ENCODE peak calls at places on chromosome 22, in ten cellular contexts. R, T, F, X, G, S, J, W, P and Z are unnamed samples.

GRCh38 chr22:19823191-19823590 is 31.5 kb downstream of the GNB1L start:
- DNase-seq in J (no peak), F (no peak), P (no peak), R (no peak), T (no peak), X (no peak), S (no peak), G (no peak), W (no peak), Z (no peak)

GRCh38 chr22:11066458-11067285 is 4461.3 kb upstream of the OR11H1 start:
- DNase-seq in P (no peak), T (no peak), G (no peak), S (no peak), R (no peak), J (no peak), X (no peak), F (no peak), W (peak), Z (no peak)

GRCh38 chr22:11253000-11253511 is 4274.9 kb upstream of the OR11H1 start:
- DNase-seq in R (no peak), P (no peak), S (no peak), X (no peak), T (no peak), J (no peak), G (no peak), W (peak), F (no peak), Z (no peak)

GRCh38 chr22:48235744-48236143 is 1473.3 kb downstream of the TBC1D22A start:
- DNase-seq in X (no peak), R (no peak), J (no peak), S (no peak), T (no peak), W (peak), P (no peak), G (no peak), F (no peak), Z (no peak)

GRCh38 chr22:41449321-41449720 is 2.7 kb upstream of the TOB2 start:
- DNase-seq in W (no peak), S (no peak), X (no peak), J (no peak), R (no peak), G (no peak), P (no peak), F (no peak), T (no peak), Z (no peak)

GRCh38 chr22:31229402-31230140 is 17.5 kb downstream of the LIMK2 start:
- DNase-seq in R (no peak), F (peak), S (no peak), X (no peak), P (no peak), J (no peak), G (no peak), W (no peak), T (no peak), Z (no peak)

GRCh38 chr22:28474248-28474647 is 205.4 kb downstream of the TTC28 start:
- DNase-seq in T (no peak), X (no peak), W (no peak), G (no peak), F (no peak), P (no peak), S (no peak), J (no peak), R (no peak), Z (no peak)

GRCh38 chr22:25849514-25849913 is 107.5 kb downstream of the MYO18B start:
- DNase-seq in G (no peak), T (no peak), S (no peak), J (no peak), R (no peak), X (no peak), P (no peak), F (no peak), W (no peak), Z (no peak)

GRCh38 chr22:44801476-44801875 is 49.1 kb downstream of the ARHGAP8 start:
- DNase-seq in J (no peak), X (no peak), W (no peak), R (no peak), P (no peak), T (no peak), F (no peak), G (no peak), S (no peak), Z (no peak)

GRCh38 chr22:30859714-30860095 is 108.9 kb downstream of the MORC2 start:
- DNase-seq in S (no peak), J (no peak), R (no peak), T (no peak), F (no peak), X (no peak), P (no peak), W (peak), G (no peak), Z (no peak)

GRCh38 chr22:32693102-32693501 is 108.4 kb upstream of the TIMP3 start:
- DNase-seq in W (no peak), F (no peak), T (no peak), P (no peak), S (no peak), G (no peak), R (no peak), X (no peak), J (no peak), Z (no peak)